ENCODE peak calls at places on chromosomes 3 and 15, in ten cellular contexts. K is dermis blood vessel endothelial cell; T is GM13976; E is AG08395; O is iPS-NIHi11; X is AG04450; C is activated T-helper 1 cell treated with anti-CD3 and anti-CD28 coated beads, Interleukin-12 subunit alpha, Interleukin-12 subunit beta, Interleukin-2, Interleukin-4 antibody, amounts not matched to agents 30 ng/mL and 10 ng/mL and 1 ng/mL, durations not matched to agents 14 hours and 24 hours and 36 hours; R is activated effector memory CD4-positive, alpha-beta T cell treated with Interleukin-2 at 50 U/mL for 16 hours; P is GM03348; U is fibroblast of pulmonary artery. S is an unnamed sample.

GRCh38 chr3:149654188-149654601 is 3.6 kb downstream of the WWTR1 start:
- DNase-seq in C (no peak), E (peak), K (peak), R (no peak), O (no peak), T (no peak), X (no peak), P (peak), U (peak), S (no peak)

GRCh38 chr3:128293930-128294329 is 140.6 kb downstream of the EEFSEC start:
- DNase-seq in P (no peak), K (no peak), T (no peak), E (no peak), R (no peak), C (no peak), X (no peak), U (no peak), O (no peak), S (peak)

GRCh38 chr3:11568503-11569155 is 75.1 kb downstream of the VGLL4 start:
- DNase-seq in K (peak), T (no peak), C (no peak), P (peak), E (peak), U (peak), R (no peak), X (peak), O (no peak), S (peak)

GRCh38 chr3:171585029-171585428 is 124.8 kb upstream of the TNIK start:
- DNase-seq in P (no peak), X (no peak), E (no peak), T (no peak), U (no peak), R (no peak), C (no peak), K (no peak), O (no peak), S (no peak)

GRCh38 chr15:82045179-82045891 is 483 bp downstream of the MEX3B start:
- DNase-seq in R (no peak), C (no peak), K (peak), P (peak), X (no peak), T (peak), U (peak), O (peak), E (peak), S (peak)

GRCh38 chr3:11953350-11953749 is 50.8 kb upstream of the SYN2 start:
- DNase-seq in K (no peak), E (no peak), C (no peak), R (no peak), P (no peak), X (no peak), U (no peak), O (no peak), T (no peak), S (no peak)

GRCh38 chr3:150227839-150228238 is 180.3 kb upstream of the TSC22D2 start:
- DNase-seq in E (peak), P (peak), O (peak), T (peak), C (no peak), X (no peak), K (peak), R (no peak), U (peak), S (peak)

GRCh38 chr15:59537384-59537783 is 74.2 kb upstream of the GCNT3 start:
- DNase-seq in C (no peak), E (no peak), K (no peak), O (no peak), X (no peak), U (no peak), T (no peak), R (no peak), P (no peak), S (no peak)

GRCh38 chr3:19146685-19147650 is 1.3 kb upstream of the KCNH8 start:
- DNase-seq in E (peak), U (peak), T (peak), X (no peak), R (peak), O (peak), P (peak), K (peak), C (peak), S (peak)

GRCh38 chr15:56919708-56920637 is 1.5 kb downstream of the TCF12 start:
- DNase-seq in C (peak), E (peak), R (no peak), K (peak), X (no peak), P (no peak), T (peak), U (peak), O (peak), S (no peak)

GRCh38 chr3:86481031-86481430 is 509.9 kb downstream of the VGLL3 start:
- DNase-seq in E (no peak), K (no peak), R (no peak), O (no peak), U (no peak), C (no peak), P (no peak), X (no peak), T (no peak), S (no peak)

GRCh38 chr3:13507791-13508339 is 27.8 kb downstream of the HDAC11 start:
- DNase-seq in U (no peak), O (peak), C (no peak), E (peak), X (no peak), K (peak), R (no peak), T (no peak), P (no peak), S (peak)

GRCh38 chr3:170499562-170500156 is 81.0 kb downstream of the CLDN11 start:
- DNase-seq in O (peak), U (peak), K (peak), X (peak), C (no peak), P (peak), E (peak), T (peak), R (no peak), S (peak)

GRCh38 chr3:141366285-141367037 is 1.8 kb upstream of the ZBTB38 start:
- DNase-seq in E (peak), R (no peak), C (no peak), K (peak), P (peak), X (peak), T (no peak), O (no peak), U (peak), S (no peak)

GRCh38 chr3:138944136-138944658 is 2.7 kb downstream of the FOXL2 start:
- DNase-seq in X (no peak), T (no peak), R (no peak), K (no peak), U (no peak), E (no peak), O (no peak), P (no peak), C (no peak), S (peak)

GRCh38 chr3:139564290-139564861 is 24.8 kb upstream of the RBP1 start:
- DNase-seq in O (peak), R (no peak), K (no peak), E (no peak), X (no peak), T (no peak), U (peak), C (no peak), P (no peak), S (peak)

GRCh38 chr15:44207643-44208042 is 12.6 kb upstream of the FRMD5 start:
- DNase-seq in P (peak), R (no peak), K (peak), U (peak), O (no peak), E (peak), X (peak), C (no peak), T (no peak), S (no peak)

GRCh38 chr3:23864954-23865353 is 51.8 kb downstream of the NKIRAS1 start:
- DNase-seq in P (no peak), O (no peak), T (no peak), X (no peak), K (no peak), U (no peak), E (no peak), C (no peak), R (no peak), S (no peak)

GRCh38 chr3:69204315-69204957 is 82.0 kb upstream of the LMOD3 start:
- DNase-seq in T (peak), C (peak), U (no peak), K (peak), P (no peak), R (no peak), E (no peak), X (no peak), O (no peak), S (no peak)